ENCODE peak calls at places on chromosomes 11 and 22, in nine cellular contexts. Y, E, B, D, M, T, Z, N and S are unnamed samples.

GRCh38 chr11:12792590-12792989 is 118.4 kb downstream of the TEAD1 start:
- DNase-seq in Y (no peak), E (no peak), B (no peak), D (no peak), M (peak; percentile 56), T (no peak), Z (no peak), N (peak; percentile 27), S (no peak)

GRCh38 chr11:114149689-114150407 is 90.3 kb downstream of the ZBTB16 start:
- DNase-seq in Y (no peak), E (no peak), B (no peak), D (no peak), M (no peak), T (no peak), Z (no peak), N (no peak), S (no peak)

GRCh38 chr11:3122775-3123201 is 42.3 kb downstream of the OSBPL5 start:
- DNase-seq in Y (no peak), E (peak; percentile 62), B (peak; percentile 18), D (peak; percentile 18), M (no peak), T (no peak), Z (no peak), N (no peak), S (no peak)

GRCh38 chr11:47611240-47611863 is 17.1 kb upstream of the C1QTNF4 start:
- DNase-seq in Y (no peak), E (no peak), B (no peak), D (no peak), M (no peak), T (no peak), Z (no peak), N (no peak), S (no peak)

GRCh38 chr11:110710520-110711381 is 1.5 kb downstream of the ARHGAP20 start:
- DNase-seq in Y (no peak), E (peak; percentile 76), B (peak; percentile 23), D (peak; percentile 20), M (peak; percentile 18), T (peak; percentile 22), Z (no peak), N (no peak), S (no peak)

GRCh38 chr11:122137081-122137793 is 21.2 kb upstream of the BLID start:
- DNase-seq in Y (no peak), E (no peak), B (no peak), D (no peak), M (peak; percentile 83), T (no peak), Z (no peak), N (peak; percentile 9), S (no peak)

GRCh38 chr11:131077340-131077739 is 161.1 kb upstream of the SNX19 start:
- DNase-seq in Y (no peak), E (no peak), B (no peak), D (no peak), M (no peak), T (no peak), Z (no peak), N (no peak), S (no peak)

GRCh38 chr11:68569357-68569756 is 108.8 kb downstream of the PPP6R3 start:
- DNase-seq in Y (no peak), E (no peak), B (no peak), D (no peak), M (no peak), T (no peak), Z (no peak), N (no peak), S (no peak)

GRCh38 chr11:63508745-63509144 is 2.9 kb downstream of the LGALS12 start:
- DNase-seq in Y (no peak), E (no peak), B (no peak), D (no peak), M (no peak), T (no peak), Z (no peak), N (no peak), S (no peak)

GRCh38 chr11:67584205-67584880 is 731 bp downstream of the GSTP1 start:
- DNase-seq in Y (no peak), E (peak; percentile 93), B (peak; percentile 75), D (peak; percentile 77), M (peak; percentile 23), T (peak; percentile 78), Z (no peak), N (peak; percentile 74), S (no peak)

GRCh38 chr22:26134654-26135330 is 34.5 kb upstream of the SEZ6L start:
- DNase-seq in Y (no peak), E (no peak), B (no peak), D (no peak), M (no peak), T (no peak), Z (no peak), N (peak; percentile 37), S (peak; percentile 9)

GRCh38 chr11:130599073-130599654 is 150.7 kb downstream of the ADAMTS15 start:
- DNase-seq in Y (no peak), E (peak; percentile 87), B (peak; percentile 78), D (no peak), M (no peak), T (no peak), Z (no peak), N (no peak), S (no peak)

GRCh38 chr11:107623183-107623582 is 32.2 kb downstream of the ELMOD1 start:
- DNase-seq in Y (no peak), E (no peak), B (no peak), D (no peak), M (no peak), T (no peak), Z (no peak), N (no peak), S (no peak)

GRCh38 chr22:45583504-45583903 is 80.8 kb downstream of the FBLN1 start:
- DNase-seq in Y (no peak), E (no peak), B (no peak), D (no peak), M (no peak), T (no peak), Z (no peak), N (no peak), S (no peak)

GRCh38 chr11:116576523-116576922 is 196.3 kb downstream of the BUD13 start:
- DNase-seq in Y (no peak), E (no peak), B (no peak), D (no peak), M (no peak), T (no peak), Z (no peak), N (no peak), S (no peak)

GRCh38 chr11:124625504-124626168 is 3.0 kb downstream of the TBRG1 start:
- DNase-seq in Y (no peak), E (no peak), B (no peak), D (no peak), M (no peak), T (no peak), Z (no peak), N (peak; percentile 9), S (no peak)

GRCh38 chr11:95104916-95105315 is 15.3 kb downstream of the ENDOD1 start:
- DNase-seq in Y (no peak), E (no peak), B (no peak), D (no peak), M (no peak), T (no peak), Z (no peak), N (no peak), S (no peak)

GRCh38 chr11:65576232-65576866 is 496 bp downstream of the EHBP1L1 start:
- DNase-seq in Y (no peak), E (peak; percentile 87), B (no peak), D (no peak), M (no peak), T (peak; percentile 44), Z (no peak), N (no peak), S (no peak)

GRCh38 chr22:39658367-39658766 is 87.8 kb downstream of the CACNA1I start:
- DNase-seq in Y (no peak), E (no peak), B (no peak), D (no peak), M (no peak), T (no peak), Z (peak; percentile 12), N (no peak), S (no peak)

GRCh38 chr11:110196241-110196754 is 100.1 kb downstream of the RDX start:
- DNase-seq in Y (no peak), E (no peak), B (no peak), D (no peak), M (peak; percentile 78), T (no peak), Z (no peak), N (no peak), S (no peak)

GRCh38 chr11:45560153-45560934 is 105.1 kb downstream of the CHST1 start:
- DNase-seq in Y (no peak), E (no peak), B (peak; percentile 28), D (peak; percentile 31), M (no peak), T (peak; percentile 37), Z (no peak), N (no peak), S (no peak)

GRCh38 chr22:50612715-50613221 is 12.2 kb downstream of the MAPK8IP2 start:
- DNase-seq in Y (no peak), E (no peak), B (no peak), D (no peak), M (no peak), T (no peak), Z (no peak), N (peak; percentile 27), S (no peak)

GRCh38 chr11:77779935-77780334 is 40.6 kb downstream of the RSF1 start:
- DNase-seq in Y (peak; percentile 30), E (no peak), B (no peak), D (no peak), M (no peak), T (no peak), Z (no peak), N (peak; percentile 12), S (no peak)

GRCh38 chr22:20962491-20962945 is 4.5 kb upstream of the AIFM3 start:
- DNase-seq in Y (no peak), E (no peak), B (no peak), D (no peak), M (no peak), T (no peak), Z (no peak), N (no peak), S (no peak)

GRCh38 chr22:20241579-20242392 is 26.3 kb downstream of the RTN4R start:
- DNase-seq in Y (no peak), E (no peak), B (no peak), D (no peak), M (no peak), T (no peak), Z (no peak), N (no peak), S (no peak)

GRCh38 chr11:109641549-109641948 is 219.6 kb downstream of the C11orf87 start:
- DNase-seq in Y (peak; percentile 48), E (no peak), B (no peak), D (no peak), M (peak; percentile 11), T (peak; percentile 8), Z (no peak), N (peak; percentile 0), S (peak; percentile 4)

GRCh38 chr11:113906515-113906914 is 1.9 kb downstream of the HTR3B start:
- DNase-seq in Y (no peak), E (no peak), B (no peak), D (no peak), M (no peak), T (no peak), Z (no peak), N (no peak), S (no peak)

GRCh38 chr11:804599-804964 is 449 bp downstream of the PIDD1 start:
- DNase-seq in Y (no peak), E (no peak), B (no peak), D (no peak), M (no peak), T (no peak), Z (no peak), N (no peak), S (no peak)

GRCh38 chr22:24216541-24217209 is 28.2 kb downstream of the GGT5 start:
- DNase-seq in Y (no peak), E (no peak), B (no peak), D (no peak), M (no peak), T (no peak), Z (no peak), N (no peak), S (no peak)

GRCh38 chr11:116180806-116181600 is 591.8 kb downstream of the BUD13 start:
- DNase-seq in Y (no peak), E (no peak), B (no peak), D (no peak), M (no peak), T (no peak), Z (no peak), N (no peak), S (no peak)

GRCh38 chr11:65781152-65781961 is 581 bp upstream of the AP5B1 start:
- DNase-seq in Y (peak; percentile 63), E (peak; percentile 80), B (no peak), D (no peak), M (no peak), T (no peak), Z (no peak), N (peak; percentile 78), S (no peak)